ENCODE peak calls at places on chromosomes 5 and 9, in six cellular contexts. B is HTR-8/SVneo, Q is heart left ventricle, Z is spleen, D is sciatic nerve, W is BE2C. E is an unnamed sample.

GRCh38 chr9:130444565-130445221 is at the start of gene ASS1:
- DNase-seq in B (no peak), Q (peak), Z (no peak), D (no peak), W (peak), E (peak)

GRCh38 chr5:156621719-156622118 is 228.4 kb upstream of the PPP1R2B start:
- DNase-seq in B (no peak), Q (no peak), Z (no peak), D (no peak), W (no peak), E (no peak)

GRCh38 chr5:160357861-160358411 is 12.5 kb downstream of the C1QTNF2 start:
- DNase-seq in B (no peak), Q (peak), Z (no peak), D (peak), W (no peak), E (no peak)

GRCh38 chr5:111772456-111772855 is 15.5 kb upstream of the NREP start:
- DNase-seq in B (no peak), Q (no peak), Z (no peak), D (no peak), W (peak), E (no peak)

GRCh38 chr5:3377831-3378230 is 217.8 kb upstream of the IRX1 start:
- DNase-seq in B (no peak), Q (no peak), Z (no peak), D (no peak), W (no peak), E (no peak)

GRCh38 chr5:174995827-174996226 is 271.4 kb downstream of the MSX2 start:
- DNase-seq in B (no peak), Q (no peak), Z (no peak), D (no peak), W (no peak), E (no peak)

GRCh38 chr5:90410178-90410762 is 714 bp upstream of the CETN3 start:
- DNase-seq in B (no peak), Q (no peak), Z (no peak), D (no peak), W (no peak), E (no peak)

GRCh38 chr5:61805101-61805500 is 473.0 kb downstream of the ZSWIM6 start:
- DNase-seq in B (peak), Q (no peak), Z (no peak), D (no peak), W (no peak), E (peak)

GRCh38 chr5:34756781-34757624 is 82.0 kb upstream of the TTC23L start:
- DNase-seq in B (no peak), Q (no peak), Z (no peak), D (no peak), W (no peak), E (no peak)

GRCh38 chr5:81754621-81755020 is 3.7 kb upstream of the SSBP2 start:
- DNase-seq in B (no peak), Q (no peak), Z (no peak), D (no peak), W (no peak), E (no peak)

GRCh38 chr9:125544988-125545651 is 161.9 kb downstream of the MAPKAP1 start:
- DNase-seq in B (no peak), Q (no peak), Z (no peak), D (no peak), W (no peak), E (no peak)

GRCh38 chr9:90972057-90972456 is 170.4 kb downstream of the SYK start:
- DNase-seq in B (no peak), Q (no peak), Z (no peak), D (no peak), W (no peak), E (no peak)

GRCh38 chr9:79335987-79336386 is 235.8 kb upstream of the TLE4 start:
- DNase-seq in B (no peak), Q (no peak), Z (peak), D (no peak), W (no peak), E (no peak)

GRCh38 chr5:83964235-83964634 is 243.6 kb upstream of the HAPLN1 start:
- DNase-seq in B (no peak), Q (no peak), Z (no peak), D (no peak), W (no peak), E (no peak)

GRCh38 chr5:134552301-134552700 is 26.8 kb downstream of the JADE2 start:
- DNase-seq in B (no peak), Q (peak), Z (no peak), D (no peak), W (no peak), E (peak)

GRCh38 chr9:124814178-124814535 is 37.2 kb downstream of the OLFML2A start:
- DNase-seq in B (no peak), Q (no peak), Z (no peak), D (no peak), W (no peak), E (no peak)

GRCh38 chr5:125487231-125487630 is 740.8 kb upstream of the ZNF608 start:
- DNase-seq in B (no peak), Q (no peak), Z (no peak), D (no peak), W (no peak), E (no peak)

GRCh38 chr9:92887880-92888338 is 10.1 kb upstream of the ZNF484 start:
- DNase-seq in B (no peak), Q (no peak), Z (no peak), D (no peak), W (no peak), E (no peak)

GRCh38 chr5:172180936-172181335 is 7.1 kb downstream of the STK10 start:
- DNase-seq in B (no peak), Q (no peak), Z (peak), D (no peak), W (no peak), E (no peak)

GRCh38 chr5:174503461-174504265 is 220.7 kb upstream of the MSX2 start:
- DNase-seq in B (peak), Q (no peak), Z (no peak), D (no peak), W (no peak), E (no peak)

GRCh38 chr5:141934099-141934844 is 10.6 kb downstream of the DELE1 start:
- DNase-seq in B (no peak), Q (peak), Z (no peak), D (no peak), W (peak), E (peak)

GRCh38 chr5:134125195-134126015 is 10.9 kb downstream of the TCF7 start:
- DNase-seq in B (no peak), Q (peak), Z (no peak), D (peak), W (peak), E (peak)

GRCh38 chr9:38315085-38315595 is 77.4 kb upstream of the ALDH1B1 start:
- DNase-seq in B (no peak), Q (no peak), Z (no peak), D (no peak), W (no peak), E (no peak)

GRCh38 chr9:72309366-72310133 is 55.5 kb downstream of the ZFAND5 start:
- DNase-seq in B (no peak), Q (no peak), Z (no peak), D (no peak), W (no peak), E (no peak)

GRCh38 chr9:90888941-90889340 is 87.3 kb downstream of the SYK start:
- DNase-seq in B (no peak), Q (no peak), Z (no peak), D (no peak), W (no peak), E (no peak)

GRCh38 chr5:172853355-172853975 is 19.4 kb downstream of the ERGIC1 start:
- DNase-seq in B (no peak), Q (no peak), Z (no peak), D (no peak), W (no peak), E (peak)

GRCh38 chr5:103744159-103744558 is 181.6 kb upstream of the NUDT12 start:
- DNase-seq in B (peak), Q (no peak), Z (no peak), D (no peak), W (no peak), E (peak)

GRCh38 chr9:117734523-117735314 is 30.5 kb downstream of the TLR4 start:
- DNase-seq in B (peak), Q (no peak), Z (no peak), D (no peak), W (no peak), E (no peak)

GRCh38 chr5:57618767-57619381 is 136.3 kb upstream of the ACTBL2 start:
- DNase-seq in B (no peak), Q (no peak), Z (no peak), D (no peak), W (no peak), E (no peak)

GRCh38 chr5:105931782-105932489 is 1738.8 kb downstream of the EFNA5 start:
- DNase-seq in B (no peak), Q (no peak), Z (no peak), D (no peak), W (no peak), E (peak)

GRCh38 chr5:36680066-36680465 is 73.7 kb downstream of the SLC1A3 start:
- DNase-seq in B (no peak), Q (peak), Z (no peak), D (peak), W (no peak), E (no peak)

GRCh38 chr9:90855208-90856000 is 53.8 kb downstream of the SYK start:
- DNase-seq in B (no peak), Q (no peak), Z (no peak), D (no peak), W (no peak), E (no peak)

GRCh38 chr5:141560141-141560540 is 58.7 kb downstream of the DIAPH1 start:
- DNase-seq in B (no peak), Q (no peak), Z (no peak), D (no peak), W (no peak), E (peak)

GRCh38 chr5:33316773-33317172 is 124.0 kb upstream of the TARS1 start:
- DNase-seq in B (no peak), Q (no peak), Z (no peak), D (no peak), W (no peak), E (no peak)

E was measured in NCI-H226.